ENCODE peak calls at places on chromosomes 3 and 15, in nine cellular contexts. One of them, this sample, is unnamed.

GRCh38 chr15:35019401-35020327 is 31.6 kb upstream of the ZNF770 start:
- DNase-seq in retina: no peak
- DNase-seq in GM20000: no peak
- DNase-seq in HTR-8/SVneo: no peak
- DNase-seq in BJ: no peak
- DNase-seq in fibroblast of gingiva: peak
- DNase-seq in CD4-positive, alpha-beta T cell: no peak
- DNase-seq in MCF 10A: peak
- DNase-seq in activated T-cell treated with anti-CD3 and anti-CD28 coated beads for 1 hour: no peak
- DNase-seq in this sample: no peak

GRCh38 chr15:25175789-25176615 is 221.2 kb downstream of the SNRPN start:
- DNase-seq in retina: no peak
- DNase-seq in CD4-positive, alpha-beta T cell: no peak
- DNase-seq in GM20000: no peak
- DNase-seq in activated T-cell treated with anti-CD3 and anti-CD28 coated beads for 1 hour: no peak
- DNase-seq in MCF 10A: no peak
- DNase-seq in fibroblast of gingiva: no peak
- DNase-seq in HTR-8/SVneo: no peak
- DNase-seq in BJ: no peak
- DNase-seq in this sample: no peak

GRCh38 chr15:60375255-60375809 is 22.5 kb downstream of the ANXA2 start:
- DNase-seq in HTR-8/SVneo: no peak
- DNase-seq in retina: no peak
- DNase-seq in BJ: no peak
- DNase-seq in activated T-cell treated with anti-CD3 and anti-CD28 coated beads for 1 hour: no peak
- DNase-seq in fibroblast of gingiva: no peak
- DNase-seq in MCF 10A: no peak
- DNase-seq in CD4-positive, alpha-beta T cell: no peak
- DNase-seq in GM20000: no peak
- DNase-seq in this sample: no peak

GRCh38 chr3:108091498-108092259 is 848 bp upstream of the CD47 start:
- DNase-seq in fibroblast of gingiva: no peak
- DNase-seq in CD4-positive, alpha-beta T cell: peak
- DNase-seq in BJ: no peak
- DNase-seq in activated T-cell treated with anti-CD3 and anti-CD28 coated beads for 1 hour: peak
- DNase-seq in GM20000: no peak
- DNase-seq in HTR-8/SVneo: no peak
- DNase-seq in MCF 10A: no peak
- DNase-seq in retina: peak
- DNase-seq in this sample: no peak

GRCh38 chr3:188950832-188951489 is 220.8 kb upstream of the TPRG1 start:
- DNase-seq in retina: no peak
- DNase-seq in activated T-cell treated with anti-CD3 and anti-CD28 coated beads for 1 hour: no peak
- DNase-seq in CD4-positive, alpha-beta T cell: no peak
- DNase-seq in GM20000: no peak
- DNase-seq in HTR-8/SVneo: peak
- DNase-seq in BJ: peak
- DNase-seq in MCF 10A: peak
- DNase-seq in fibroblast of gingiva: peak
- DNase-seq in this sample: peak

GRCh38 chr15:67186226-67186649 is 68.2 kb downstream of the AAGAB start:
- DNase-seq in GM20000: no peak
- DNase-seq in HTR-8/SVneo: no peak
- DNase-seq in fibroblast of gingiva: no peak
- DNase-seq in retina: no peak
- DNase-seq in CD4-positive, alpha-beta T cell: no peak
- DNase-seq in activated T-cell treated with anti-CD3 and anti-CD28 coated beads for 1 hour: no peak
- DNase-seq in MCF 10A: no peak
- DNase-seq in BJ: no peak
- DNase-seq in this sample: no peak

GRCh38 chr15:81225161-81225671 is 28.5 kb downstream of the IL16 start:
- DNase-seq in GM20000: no peak
- DNase-seq in HTR-8/SVneo: no peak
- DNase-seq in fibroblast of gingiva: peak
- DNase-seq in retina: no peak
- DNase-seq in BJ: no peak
- DNase-seq in CD4-positive, alpha-beta T cell: no peak
- DNase-seq in MCF 10A: no peak
- DNase-seq in activated T-cell treated with anti-CD3 and anti-CD28 coated beads for 1 hour: no peak
- DNase-seq in this sample: no peak

GRCh38 chr3:134699141-134699711 is 48.4 kb upstream of the KY start:
- DNase-seq in activated T-cell treated with anti-CD3 and anti-CD28 coated beads for 1 hour: no peak
- DNase-seq in HTR-8/SVneo: no peak
- DNase-seq in retina: no peak
- DNase-seq in BJ: no peak
- DNase-seq in MCF 10A: no peak
- DNase-seq in GM20000: no peak
- DNase-seq in CD4-positive, alpha-beta T cell: no peak
- DNase-seq in fibroblast of gingiva: no peak
- DNase-seq in this sample: no peak

GRCh38 chr15:50051811-50052419 is 67.1 kb downstream of the ATP8B4 start:
- DNase-seq in GM20000: peak
- DNase-seq in activated T-cell treated with anti-CD3 and anti-CD28 coated beads for 1 hour: no peak
- DNase-seq in retina: peak
- DNase-seq in BJ: peak
- DNase-seq in CD4-positive, alpha-beta T cell: no peak
- DNase-seq in fibroblast of gingiva: peak
- DNase-seq in MCF 10A: peak
- DNase-seq in HTR-8/SVneo: peak
- DNase-seq in this sample: no peak

GRCh38 chr3:126213376-126214044 is 33.1 kb upstream of the ALDH1L1 start:
- DNase-seq in retina: no peak
- DNase-seq in BJ: no peak
- DNase-seq in activated T-cell treated with anti-CD3 and anti-CD28 coated beads for 1 hour: no peak
- DNase-seq in fibroblast of gingiva: no peak
- DNase-seq in HTR-8/SVneo: no peak
- DNase-seq in MCF 10A: no peak
- DNase-seq in CD4-positive, alpha-beta T cell: no peak
- DNase-seq in GM20000: no peak
- DNase-seq in this sample: no peak

This sample was measured in non-pigmented ciliary epithelial cell.